ENCODE peak calls at places on chromosomes 11 and 22, in five cellular contexts. A is G401, K is fibroblast of mammary gland, L is head of caudate nucleus, T is Calu3. C is an unnamed sample.

GRCh38 chr11:134562176-134562575 is 150.1 kb upstream of the B3GAT1 start:
- DNase-seq in L (no peak), T (no peak), K (no peak), A (no peak), C (peak)

GRCh38 chr11:17845431-17845881 is 110.9 kb downstream of the KCNC1 start:
- DNase-seq in K (peak), L (no peak), A (no peak), T (no peak), C (no peak)

GRCh38 chr11:94897330-94897768 is 76.0 kb downstream of the CWC15 start:
- DNase-seq in A (peak), K (peak), T (peak), L (peak), C (peak)

GRCh38 chr11:13216019-13217006 is 61.3 kb upstream of the BMAL1 start:
- DNase-seq in K (peak), L (no peak), T (peak), A (no peak), C (no peak)

GRCh38 chr11:93031386-93031785 is 61.9 kb downstream of the MTNR1B start:
- DNase-seq in A (no peak), T (no peak), L (peak), K (peak), C (no peak)

GRCh38 chr11:2267871-2268825 is 2.2 kb downstream of the ASCL2 start:
- DNase-seq in T (no peak), L (no peak), K (no peak), A (no peak), C (peak)

GRCh38 chr22:19629720-19630419 is 84.4 kb upstream of the SEPTIN5 start:
- DNase-seq in T (peak), K (peak), L (peak), A (peak), C (peak)

GRCh38 chr11:113475160-113475761 is at the start of gene DRD2:
- DNase-seq in A (no peak), L (no peak), K (no peak), T (peak), C (no peak)

GRCh38 chr22:32475428-32476010 is 908 bp downstream of the FBXO7 start:
- DNase-seq in T (peak), L (peak), K (no peak), A (peak), C (no peak)

C was measured in sciatic nerve.